ENCODE peak calls at places on chromosomes 12 and 14, in four cellular contexts. Q is HepG2, M is H1, H is K562. T is an unnamed sample.

GRCh38 chr12:103858953-103859601 is 18.0 kb upstream of the NT5DC3 start:
- DNase-seq in Q (peak), M (no peak), H (no peak), T (no peak)

GRCh38 chr12:54418441-54419087 is 502 bp downstream of the ITGA5 start:
- DNase-seq in Q (no peak), M (no peak), H (peak), T (no peak)

GRCh38 chr14:71815110-71815509 is 117.1 kb upstream of the RGS6 start:
- DNase-seq in Q (no peak), M (no peak), H (no peak), T (no peak)

GRCh38 chr14:70981005-70981952 is 74.0 kb downstream of the PCNX1 start:
- DNase-seq in Q (no peak), M (no peak), H (no peak), T (no peak)

GRCh38 chr12:80189241-80189640 is 89.9 kb downstream of the OTOGL start:
- DNase-seq in Q (no peak), M (no peak), H (no peak), T (no peak)

GRCh38 chr14:62988967-62989366 is 56.3 kb downstream of the KCNH5 start:
- DNase-seq in Q (no peak), M (no peak), H (no peak), T (no peak)

GRCh38 chr12:13099066-13099909 is 4.2 kb downstream of the GSG1 start:
- DNase-seq in Q (no peak), M (no peak), H (no peak), T (no peak)

GRCh38 chr14:103735815-103736545 is 20.4 kb downstream of the ZFYVE21 start:
- DNase-seq in Q (no peak), M (no peak), H (no peak), T (no peak)

GRCh38 chr12:52521175-52521574 is 981 bp upstream of the KRT5 start:
- DNase-seq in Q (no peak), M (no peak), H (no peak), T (no peak)

GRCh38 chr12:57243521-57244305 is 7.3 kb downstream of the STAC3 start:
- DNase-seq in Q (peak), M (no peak), H (peak), T (no peak)

GRCh38 chr12:76688001-76688400 is 75.9 kb upstream of the ZDHHC17 start:
- DNase-seq in Q (no peak), M (no peak), H (no peak), T (no peak)

GRCh38 chr12:12835378-12836145 is 22.4 kb downstream of the DDX47 start:
- DNase-seq in Q (no peak), M (no peak), H (no peak), T (no peak)

GRCh38 chr14:99502989-99503421 is 21.8 kb downstream of the CCNK start:
- DNase-seq in Q (no peak), M (no peak), H (no peak), T (no peak)

GRCh38 chr12:91819132-91819447 is 326.6 kb downstream of the BTG1 start:
- DNase-seq in Q (no peak), M (no peak), H (no peak), T (no peak)

GRCh38 chr12:95532851-95533250 is 18.4 kb downstream of the USP44 start:
- DNase-seq in Q (peak), M (no peak), H (no peak), T (no peak)

GRCh38 chr14:89058707-89059106 is 234.3 kb downstream of the TTC8 start:
- DNase-seq in Q (no peak), M (no peak), H (no peak), T (no peak)

GRCh38 chr14:30298266-30298795 is 260.6 kb upstream of the G2E3 start:
- DNase-seq in Q (no peak), M (no peak), H (no peak), T (no peak)

GRCh38 chr12:130286041-130286440 is 51.6 kb upstream of the PIWIL1 start:
- DNase-seq in Q (peak), M (no peak), H (peak), T (no peak)

GRCh38 chr12:9943244-9943643 is 11.1 kb upstream of the CLEC2A start:
- DNase-seq in Q (no peak), M (no peak), H (no peak), T (no peak)

GRCh38 chr12:1806301-1807106 is 13.9 kb upstream of the LRTM2 start:
- DNase-seq in Q (no peak), M (no peak), H (no peak), T (no peak)
- TF ChIP-seq HDAC2 in Q (no peak), M (no peak), H (no peak), T (no peak)

GRCh38 chr12:93514853-93515252 is 47.5 kb downstream of the MRPL42 start:
- DNase-seq in Q (no peak), M (no peak), H (no peak), T (no peak)
- TF ChIP-seq MAX in Q (no peak), M (no peak), H (no peak), T (no peak)

DNA sequence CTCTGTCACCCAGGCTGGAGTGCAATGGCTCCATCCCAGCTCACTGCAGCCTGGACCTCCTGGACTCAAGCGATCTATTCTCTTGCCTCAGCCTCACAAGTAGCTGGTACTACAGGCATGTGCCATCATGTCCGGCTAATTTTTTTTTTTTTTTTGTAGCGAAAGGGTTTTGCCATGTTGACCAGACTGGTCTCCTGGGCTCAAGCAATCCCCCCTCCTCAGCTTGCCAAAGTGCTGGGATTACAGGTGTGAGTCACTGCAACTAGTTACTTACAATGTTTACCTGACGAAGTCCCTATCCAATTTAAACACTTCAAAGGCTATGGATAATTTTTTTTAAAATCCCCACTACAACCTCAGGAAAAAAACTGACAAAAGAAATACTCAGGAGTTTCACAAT is 1.8 kb downstream of the KRR1 start:
- DNase-seq in Q (no peak), M (no peak), H (no peak), T (no peak)
- TF ChIP-seq BRCA1 in Q (no peak), M (no peak), H (no peak), T (no peak)

GRCh38 chr12:108374596-108375320 is 35.6 kb upstream of the CMKLR1 start:
- DNase-seq in Q (no peak), M (no peak), H (no peak), T (no peak)

GRCh38 chr12:108371801-108372344 is 32.8 kb upstream of the CMKLR1 start:
- DNase-seq in Q (no peak), M (no peak), H (no peak), T (no peak)

GRCh38 chr12:108369736-108370396 is 30.8 kb upstream of the CMKLR1 start:
- DNase-seq in Q (no peak), M (no peak), H (no peak), T (no peak)

GRCh38 chr12:108375986-108376663 is 37.0 kb upstream of the CMKLR1 start:
- DNase-seq in Q (no peak), M (no peak), H (no peak), T (no peak)

GRCh38 chr12:108373111-108373510 is 34.0 kb upstream of the CMKLR1 start:
- DNase-seq in Q (no peak), M (no peak), H (peak), T (no peak)
- TF ChIP-seq HDAC2 in Q (no peak), M (no peak), H (no peak), T (no peak)